ENCODE peak calls at places on chromosomes 13 and 19, in five cellular contexts. G is heart left ventricle, M is cardiac muscle cell, F is left ventricle myocardium inferior, S is pancreas. B is an unnamed sample.

GRCh38 chr13:79663420-79663819 is 182.5 kb downstream of the NDFIP2 start:
- DNase-seq in S (no peak), G (no peak), F (no peak), M (no peak), B (no peak)

GRCh38 chr19:33409906-33410685 is 36.6 kb downstream of the CEBPG start:
- DNase-seq in G (no peak), M (no peak), F (no peak), S (no peak), B (no peak)

GRCh38 chr19:41416194-41416674 is 10.9 kb downstream of the B3GNT8 start:
- DNase-seq in F (no peak), M (no peak), G (no peak), S (no peak), B (no peak)

GRCh38 chr13:112733661-112734379 is 44.0 kb downstream of the ATP11A start:
- DNase-seq in G (no peak), M (no peak), F (no peak), S (no peak), B (no peak)

GRCh38 chr19:30077851-30078355 is 135.9 kb downstream of the URI1 start:
- DNase-seq in S (no peak), M (no peak), G (no peak), F (no peak), B (no peak)

GRCh38 chr13:33543631-33544030 is 258.1 kb upstream of the STARD13 start:
- DNase-seq in S (no peak), G (no peak), M (no peak), F (no peak), B (no peak)

GRCh38 chr13:43428545-43429287 is 358.1 kb downstream of the ENOX1 start:
- DNase-seq in G (no peak), F (no peak), M (no peak), S (no peak), B (no peak)

GRCh38 chr13:28628250-28628649 is 30.7 kb upstream of the POMP start:
- DNase-seq in S (no peak), G (no peak), M (no peak), F (no peak), B (no peak)

GRCh38 chr13:33251131-33251629 is 34.4 kb downstream of the STARD13 start:
- DNase-seq in M (peak; percentile 86), S (no peak), G (peak; percentile 37), F (no peak), B (no peak)

GRCh38 chr13:21549633-21550032 is 54.3 kb downstream of the MICU2 start:
- DNase-seq in G (no peak), M (peak; percentile 5), S (no peak), F (no peak), B (no peak)

GRCh38 chr13:20512042-20512683 is 13.5 kb downstream of the CRYL1 start:
- DNase-seq in F (no peak), S (no peak), G (no peak), M (no peak), B (no peak)

GRCh38 chr13:70253834-70254233 is 145.6 kb upstream of the KLHL1 start:
- DNase-seq in M (no peak), S (no peak), G (no peak), F (no peak), B (no peak)

GRCh38 chr13:43159007-43159406 is 135.6 kb downstream of the DNAJC15 start:
- DNase-seq in G (no peak), S (no peak), M (peak; percentile 53), F (no peak), B (no peak)

GRCh38 chr19:32619051-32619685 is 38.2 kb downstream of the PDCD5 start:
- DNase-seq in G (no peak), M (no peak), F (no peak), S (no peak), B (no peak)

GRCh38 chr19:2478324-2478755 is 2.4 kb downstream of the GADD45B start:
- DNase-seq in S (peak; percentile 77), M (peak; percentile 79), F (peak; percentile 61), G (peak; percentile 49), B (peak; percentile 61)

GRCh38 chr19:2790194-2790556 is 4.9 kb downstream of the THOP1 start:
- DNase-seq in M (no peak), G (no peak), S (no peak), F (no peak), B (no peak)

GRCh38 chr13:20446900-20447299 is 78.8 kb downstream of the CRYL1 start:
- DNase-seq in S (no peak), M (peak; percentile 44), G (no peak), F (no peak), B (no peak)

GRCh38 chr13:62356977-62357376 is 941.3 kb upstream of the PCDH20 start:
- DNase-seq in M (no peak), G (no peak), S (no peak), F (no peak), B (no peak)

GRCh38 chr19:54696117-54696548 is 28.1 kb upstream of the KIR3DL3 start:
- DNase-seq in G (no peak), S (no peak), F (no peak), M (no peak), B (no peak)

GRCh38 chr19:10334340-10335148 is 1.2 kb upstream of the RAVER1 start:
- DNase-seq in G (peak; percentile 95), M (peak; percentile 98), F (peak; percentile 94), S (peak; percentile 98), B (no peak)

GRCh38 chr19:43765109-43765876 is 10.5 kb upstream of the SMG9 start:
- DNase-seq in S (no peak), M (peak; percentile 89), G (peak; percentile 35), F (no peak), B (peak; percentile 91)

GRCh38 chr13:51525567-51526165 is 58.6 kb upstream of the WDFY2 start:
- DNase-seq in G (no peak), M (no peak), S (no peak), F (no peak), B (no peak)

GRCh38 chr13:79736356-79736755 is 255.4 kb downstream of the NDFIP2 start:
- DNase-seq in G (no peak), F (no peak), M (no peak), S (no peak), B (no peak)

GRCh38 chr13:40485611-40486517 is 180.6 kb downstream of the FOXO1 start:
- DNase-seq in S (no peak), M (no peak), F (no peak), G (no peak), B (peak; percentile 92)

GRCh38 chr13:67283602-67284001 is 53.5 kb upstream of the PCDH9 start:
- DNase-seq in F (no peak), G (no peak), S (no peak), M (peak; percentile 10), B (no peak)

GRCh38 chr19:13778847-13779246 is 4.6 kb downstream of the C19orf53 start:
- DNase-seq in M (no peak), G (no peak), F (no peak), S (no peak), B (no peak)

GRCh38 chr19:13770013-13770635 is 4.1 kb upstream of the C19orf53 start:
- DNase-seq in F (no peak), G (no peak), M (no peak), S (no peak), B (no peak)

GRCh38 chr19:13778398-13778797 is 4.1 kb downstream of the C19orf53 start:
- DNase-seq in M (no peak), F (no peak), G (no peak), S (no peak), B (no peak)

GRCh38 chr19:13768510-13768909 is 4.2 kb downstream of the MRI1 start:
- DNase-seq in S (peak; percentile 51), M (no peak), F (no peak), G (no peak), B (no peak)

DNA sequence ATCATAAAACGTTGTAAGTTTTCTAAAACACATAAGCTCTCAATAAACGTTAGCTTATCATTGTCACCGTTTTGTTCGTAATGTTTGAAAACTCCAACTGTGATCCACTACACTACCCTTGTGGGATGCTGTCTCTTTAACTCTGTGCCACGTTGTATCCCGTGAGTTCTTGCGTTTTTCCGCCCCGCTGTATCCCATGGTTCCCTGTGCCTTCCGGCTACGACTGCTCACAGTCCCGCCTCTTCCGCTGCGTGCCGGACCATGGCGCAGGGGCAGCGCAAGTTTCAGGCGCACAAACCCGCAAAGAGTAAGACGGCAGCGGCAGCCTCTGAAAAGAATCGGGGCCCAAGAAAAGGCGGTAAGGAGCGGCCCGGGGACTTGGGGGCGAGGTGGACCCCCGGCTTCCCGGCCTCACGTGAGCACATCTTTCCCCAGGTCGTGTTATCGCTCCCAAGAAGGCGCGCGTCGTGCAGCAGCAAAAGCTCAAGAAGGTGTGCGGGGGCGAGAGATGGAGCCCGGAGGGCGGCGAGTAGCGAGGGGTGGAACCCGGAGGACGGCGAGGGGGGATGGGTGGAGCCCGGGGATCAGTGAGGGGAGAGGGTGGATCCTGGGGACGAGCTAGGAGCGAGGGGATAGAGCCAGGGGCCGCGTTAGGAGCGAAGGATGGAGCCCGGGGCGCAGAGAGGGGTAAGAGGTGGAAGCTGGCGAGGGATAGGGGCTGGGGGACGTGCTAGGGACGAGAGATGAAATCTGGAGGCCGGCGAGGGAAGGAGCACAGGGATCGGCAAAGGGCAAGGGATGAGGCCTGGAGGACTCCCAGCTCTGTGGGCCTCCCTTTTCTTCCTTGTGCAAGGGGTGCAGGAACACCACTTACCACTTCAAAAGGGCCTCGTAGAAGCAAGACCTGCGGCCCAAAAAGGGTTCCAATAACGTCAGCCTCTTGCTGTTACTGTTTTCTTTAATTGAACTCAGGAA is at the start of gene C19orf53:
- DNase-seq in M (peak; percentile 94), G (peak; percentile 92), S (peak; percentile 80), F (peak; percentile 89), B (peak; percentile 86)
- H3K36me3 ChIP-seq in M (peaks cover 15% of the 10 kb centered on the region), G (peaks cover 55% of the 10 kb centered on the region), S (peaks cover 24% of the 10 kb centered on the region), F (peaks cover 54% of the 10 kb centered on the region), B (peaks cover 29% of the 10 kb centered on the region)

GRCh38 chr19:4662812-4663211 is 7.3 kb downstream of the MYDGF start:
- DNase-seq in M (no peak), F (no peak), G (no peak), S (no peak), B (no peak)
- H3K36me3 ChIP-seq in M (peaks cover 12% of the 10 kb centered on the region), F (peaks cover 85% of the 10 kb centered on the region), G (peaks cover 90% of the 10 kb centered on the region), S (peaks cover 62% of the 10 kb centered on the region), B (peaks cover 38% of the 10 kb centered on the region)

GRCh38 chr19:623175-623916 is 10.0 kb downstream of the POLRMT start:
- DNase-seq in S (no peak), F (no peak), G (no peak), M (no peak), B (no peak)

GRCh38 chr19:625257-625656 is 8.1 kb downstream of the POLRMT start:
- DNase-seq in F (no peak), M (no peak), S (no peak), G (no peak), B (no peak)

GRCh38 chr19:623974-624373 is 9.4 kb downstream of the POLRMT start:
- DNase-seq in F (no peak), G (no peak), S (no peak), M (peak; percentile 76), B (no peak)

GRCh38 chr19:622666-623065 is 10.7 kb downstream of the POLRMT start:
- DNase-seq in G (no peak), F (no peak), S (no peak), M (no peak), B (no peak)

GRCh38 chr19:624433-625109 is 8.8 kb downstream of the POLRMT start:
- DNase-seq in F (no peak), S (no peak), M (no peak), G (no peak), B (no peak)
- H3K36me3 ChIP-seq in F (peaks cover 87% of the 10 kb centered on the region), S (peaks cover 6% of the 10 kb centered on the region), M (peaks cover 12% of the 10 kb centered on the region), G (peaks cover 77% of the 10 kb centered on the region), B (peaks cover 9% of the 10 kb centered on the region)

DNA sequence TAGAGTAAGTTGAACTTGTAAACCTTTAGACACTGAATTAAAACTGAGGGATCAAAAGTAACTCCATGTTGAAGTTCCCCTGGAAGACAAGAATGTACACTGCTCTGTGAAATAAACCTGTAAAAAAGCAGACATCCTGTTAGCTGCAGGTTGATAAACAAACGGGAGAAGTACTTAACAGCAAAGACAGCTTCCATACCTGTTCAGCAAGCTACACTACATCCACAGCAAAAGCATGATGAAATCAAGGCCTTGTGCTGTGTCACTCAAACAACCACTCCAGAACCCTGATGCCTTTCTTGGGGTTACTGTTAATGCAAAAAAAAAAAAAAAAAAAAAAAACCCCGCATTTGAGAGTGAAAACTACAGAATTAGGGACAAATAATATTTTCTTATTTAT is 20.8 kb downstream of the ANKRD10 start:
- DNase-seq in M (no peak), G (no peak), F (no peak), S (no peak), B (no peak)
- H3K36me3 ChIP-seq in M (peaks cover 23% of the 10 kb centered on the region), G (peaks cover 71% of the 10 kb centered on the region), F (peaks cover 22% of the 10 kb centered on the region), S (peaks cover 13% of the 10 kb centered on the region), B (peaks cover 19% of the 10 kb centered on the region)

B was measured in CD4-positive, alpha-beta memory T cell.